ENCODE peak calls at places on chromosomes 11 and 22, in nine cellular contexts. One of them, this sample, is unnamed.

GRCh38 chr11:76814414-76814813 is 31.3 kb downstream of the TSKU start:
- DNase-seq in mucosa of descending colon: no peak
- DNase-seq in kidney epithelial cell: no peak
- DNase-seq in neural progenitor cell: no peak
- DNase-seq in fibroblast of mammary gland: no peak
- DNase-seq in endothelial cell of umbilical vein: no peak
- DNase-seq in ascending aorta: no peak
- DNase-seq in left ventricle myocardium inferior: no peak
- DNase-seq in hepatocyte: no peak
- DNase-seq in this sample: no peak

GRCh38 chr11:94028436-94028835 is 7.3 kb downstream of the HEPHL1 start:
- DNase-seq in endothelial cell of umbilical vein: no peak
- DNase-seq in kidney epithelial cell: peak
- DNase-seq in left ventricle myocardium inferior: no peak
- DNase-seq in mucosa of descending colon: no peak
- DNase-seq in ascending aorta: no peak
- DNase-seq in hepatocyte: peak
- DNase-seq in fibroblast of mammary gland: peak
- DNase-seq in neural progenitor cell: no peak
- DNase-seq in this sample: peak

GRCh38 chr11:66151273-66151672 is 81.2 kb downstream of the PACS1 start:
- DNase-seq in endothelial cell of umbilical vein: no peak
- DNase-seq in fibroblast of mammary gland: no peak
- DNase-seq in neural progenitor cell: no peak
- DNase-seq in ascending aorta: no peak
- DNase-seq in hepatocyte: no peak
- DNase-seq in mucosa of descending colon: no peak
- DNase-seq in left ventricle myocardium inferior: no peak
- DNase-seq in kidney epithelial cell: no peak
- DNase-seq in this sample: no peak

GRCh38 chr11:36451681-36452080 is 58.4 kb downstream of the TRAF6 start:
- DNase-seq in hepatocyte: no peak
- DNase-seq in mucosa of descending colon: no peak
- DNase-seq in neural progenitor cell: no peak
- DNase-seq in kidney epithelial cell: no peak
- DNase-seq in endothelial cell of umbilical vein: no peak
- DNase-seq in left ventricle myocardium inferior: no peak
- DNase-seq in fibroblast of mammary gland: no peak
- DNase-seq in ascending aorta: no peak
- DNase-seq in this sample: no peak

GRCh38 chr22:49536571-49537131 is 291.0 kb downstream of the BRD1 start:
- DNase-seq in kidney epithelial cell: no peak
- DNase-seq in left ventricle myocardium inferior: no peak
- DNase-seq in endothelial cell of umbilical vein: no peak
- DNase-seq in ascending aorta: peak
- DNase-seq in neural progenitor cell: peak
- DNase-seq in mucosa of descending colon: no peak
- DNase-seq in fibroblast of mammary gland: no peak
- DNase-seq in hepatocyte: no peak
- DNase-seq in this sample: no peak

GRCh38 chr11:118618115-118618990 is 10.9 kb downstream of the PHLDB1 start:
- DNase-seq in endothelial cell of umbilical vein: peak
- DNase-seq in fibroblast of mammary gland: peak
- DNase-seq in neural progenitor cell: peak
- DNase-seq in left ventricle myocardium inferior: peak
- DNase-seq in mucosa of descending colon: peak
- DNase-seq in hepatocyte: no peak
- DNase-seq in kidney epithelial cell: no peak
- DNase-seq in ascending aorta: peak
- DNase-seq in this sample: no peak

GRCh38 chr22:26245001-26245400 is 75.7 kb downstream of the SEZ6L start:
- DNase-seq in kidney epithelial cell: no peak
- DNase-seq in hepatocyte: no peak
- DNase-seq in endothelial cell of umbilical vein: no peak
- DNase-seq in mucosa of descending colon: no peak
- DNase-seq in fibroblast of mammary gland: no peak
- DNase-seq in left ventricle myocardium inferior: no peak
- DNase-seq in ascending aorta: no peak
- DNase-seq in neural progenitor cell: peak
- DNase-seq in this sample: no peak

GRCh38 chr22:49866646-49867045 is 13.0 kb downstream of the ZBED4 start:
- DNase-seq in hepatocyte: no peak
- DNase-seq in neural progenitor cell: no peak
- DNase-seq in endothelial cell of umbilical vein: no peak
- DNase-seq in fibroblast of mammary gland: no peak
- DNase-seq in kidney epithelial cell: no peak
- DNase-seq in mucosa of descending colon: no peak
- DNase-seq in left ventricle myocardium inferior: no peak
- DNase-seq in ascending aorta: no peak
- DNase-seq in this sample: no peak

GRCh38 chr11:72209101-72209500 is 7.5 kb upstream of the FOLR2 start:
- DNase-seq in fibroblast of mammary gland: no peak
- DNase-seq in kidney epithelial cell: no peak
- DNase-seq in mucosa of descending colon: no peak
- DNase-seq in neural progenitor cell: no peak
- DNase-seq in ascending aorta: no peak
- DNase-seq in endothelial cell of umbilical vein: no peak
- DNase-seq in hepatocyte: no peak
- DNase-seq in left ventricle myocardium inferior: no peak
- DNase-seq in this sample: no peak

GRCh38 chr11:130313383-130314183 is 1.1 kb downstream of the ZBTB44 start:
- DNase-seq in hepatocyte: no peak
- DNase-seq in kidney epithelial cell: no peak
- DNase-seq in fibroblast of mammary gland: peak
- DNase-seq in mucosa of descending colon: no peak
- DNase-seq in ascending aorta: no peak
- DNase-seq in left ventricle myocardium inferior: no peak
- DNase-seq in neural progenitor cell: no peak
- DNase-seq in endothelial cell of umbilical vein: peak
- DNase-seq in this sample: no peak

GRCh38 chr11:58574851-58575250 is 805 bp downstream of the LPXN start:
- DNase-seq in hepatocyte: no peak
- DNase-seq in mucosa of descending colon: no peak
- DNase-seq in neural progenitor cell: no peak
- DNase-seq in left ventricle myocardium inferior: no peak
- DNase-seq in endothelial cell of umbilical vein: peak
- DNase-seq in ascending aorta: no peak
- DNase-seq in fibroblast of mammary gland: peak
- DNase-seq in kidney epithelial cell: no peak
- DNase-seq in this sample: peak

GRCh38 chr11:108975641-108976071 is 310.8 kb downstream of the DDX10 start:
- DNase-seq in ascending aorta: no peak
- DNase-seq in left ventricle myocardium inferior: peak
- DNase-seq in neural progenitor cell: no peak
- DNase-seq in fibroblast of mammary gland: no peak
- DNase-seq in mucosa of descending colon: no peak
- DNase-seq in hepatocyte: no peak
- DNase-seq in kidney epithelial cell: no peak
- DNase-seq in endothelial cell of umbilical vein: no peak
- DNase-seq in this sample: no peak

GRCh38 chr11:132886335-132886734 is 646.0 kb downstream of the OPCML start:
- DNase-seq in left ventricle myocardium inferior: no peak
- DNase-seq in mucosa of descending colon: no peak
- DNase-seq in fibroblast of mammary gland: no peak
- DNase-seq in ascending aorta: no peak
- DNase-seq in hepatocyte: no peak
- DNase-seq in endothelial cell of umbilical vein: no peak
- DNase-seq in kidney epithelial cell: no peak
- DNase-seq in neural progenitor cell: no peak
- DNase-seq in this sample: no peak

GRCh38 chr11:116958246-116958645 is 120.8 kb upstream of the APOA1 start:
- DNase-seq in left ventricle myocardium inferior: no peak
- DNase-seq in endothelial cell of umbilical vein: no peak
- DNase-seq in neural progenitor cell: peak
- DNase-seq in hepatocyte: no peak
- DNase-seq in ascending aorta: no peak
- DNase-seq in fibroblast of mammary gland: no peak
- DNase-seq in mucosa of descending colon: no peak
- DNase-seq in kidney epithelial cell: no peak
- DNase-seq in this sample: no peak

GRCh38 chr22:27972732-27973698 is 54.0 kb upstream of the PITPNB start:
- DNase-seq in neural progenitor cell: peak
- DNase-seq in ascending aorta: no peak
- DNase-seq in kidney epithelial cell: no peak
- DNase-seq in left ventricle myocardium inferior: no peak
- DNase-seq in fibroblast of mammary gland: no peak
- DNase-seq in endothelial cell of umbilical vein: peak
- DNase-seq in mucosa of descending colon: no peak
- DNase-seq in hepatocyte: no peak
- DNase-seq in this sample: no peak

GRCh38 chr11:12409621-12410005 is 32.2 kb downstream of the PARVA start:
- DNase-seq in left ventricle myocardium inferior: no peak
- DNase-seq in endothelial cell of umbilical vein: no peak
- DNase-seq in fibroblast of mammary gland: peak
- DNase-seq in mucosa of descending colon: no peak
- DNase-seq in kidney epithelial cell: no peak
- DNase-seq in hepatocyte: no peak
- DNase-seq in ascending aorta: no peak
- DNase-seq in neural progenitor cell: no peak
- DNase-seq in this sample: no peak

GRCh38 chr11:12411806-12412727 is 34.7 kb downstream of the PARVA start:
- DNase-seq in hepatocyte: peak
- DNase-seq in fibroblast of mammary gland: peak
- DNase-seq in ascending aorta: peak
- DNase-seq in mucosa of descending colon: peak
- DNase-seq in kidney epithelial cell: peak
- DNase-seq in endothelial cell of umbilical vein: peak
- DNase-seq in neural progenitor cell: peak
- DNase-seq in left ventricle myocardium inferior: peak
- DNase-seq in this sample: peak

GRCh38 chr11:12411395-12411794 is 34.0 kb downstream of the PARVA start:
- DNase-seq in left ventricle myocardium inferior: no peak
- DNase-seq in endothelial cell of umbilical vein: no peak
- DNase-seq in kidney epithelial cell: no peak
- DNase-seq in ascending aorta: no peak
- DNase-seq in hepatocyte: no peak
- DNase-seq in mucosa of descending colon: no peak
- DNase-seq in fibroblast of mammary gland: no peak
- DNase-seq in neural progenitor cell: no peak
- DNase-seq in this sample: no peak

GRCh38 chr11:12408156-12408770 is 30.9 kb downstream of the PARVA start:
- DNase-seq in mucosa of descending colon: no peak
- DNase-seq in fibroblast of mammary gland: no peak
- DNase-seq in kidney epithelial cell: no peak
- DNase-seq in neural progenitor cell: no peak
- DNase-seq in ascending aorta: no peak
- DNase-seq in hepatocyte: no peak
- DNase-seq in left ventricle myocardium inferior: no peak
- DNase-seq in endothelial cell of umbilical vein: no peak
- DNase-seq in this sample: no peak

GRCh38 chr11:12410006-12410728 is 32.8 kb downstream of the PARVA start:
- DNase-seq in ascending aorta: no peak
- DNase-seq in endothelial cell of umbilical vein: peak
- DNase-seq in fibroblast of mammary gland: peak
- DNase-seq in left ventricle myocardium inferior: no peak
- DNase-seq in kidney epithelial cell: no peak
- DNase-seq in mucosa of descending colon: no peak
- DNase-seq in neural progenitor cell: peak
- DNase-seq in hepatocyte: no peak
- DNase-seq in this sample: no peak
- TF ChIP-seq CTCF in ascending aorta: peak
- TF ChIP-seq CTCF in endothelial cell of umbilical vein: no peak
- TF ChIP-seq CTCF in fibroblast of mammary gland: peak
- TF ChIP-seq CTCF in left ventricle myocardium inferior: peak
- TF ChIP-seq CTCF in kidney epithelial cell: peak
- TF ChIP-seq CTCF in mucosa of descending colon: no peak
- TF ChIP-seq CTCF in neural progenitor cell: peak
- TF ChIP-seq CTCF in hepatocyte: peak
- TF ChIP-seq CTCF in this sample: peak

DNA sequence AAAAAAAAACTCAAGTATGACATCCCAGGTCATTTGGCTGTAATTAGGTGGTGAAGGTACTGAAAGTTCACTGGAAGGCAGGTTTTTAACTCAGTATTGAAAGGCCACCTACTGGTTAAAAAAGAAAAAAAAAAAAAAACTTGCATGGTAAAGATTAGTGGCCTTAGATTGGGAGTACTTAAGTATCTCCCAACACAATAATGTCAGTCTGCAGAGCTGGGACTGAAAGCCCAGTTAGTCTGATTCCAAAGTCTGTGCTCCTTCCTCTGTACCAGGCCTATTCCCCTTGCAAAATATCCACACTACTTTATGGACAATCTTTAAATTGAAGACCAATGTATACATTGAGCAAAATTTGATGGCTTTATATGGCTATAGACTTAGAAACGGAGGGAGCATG is 85.5 kb downstream of the NOX4 start:
- DNase-seq in neural progenitor cell: peak
- DNase-seq in fibroblast of mammary gland: peak
- DNase-seq in endothelial cell of umbilical vein: peak
- DNase-seq in ascending aorta: no peak
- DNase-seq in kidney epithelial cell: no peak
- DNase-seq in left ventricle myocardium inferior: no peak
- DNase-seq in hepatocyte: no peak
- DNase-seq in mucosa of descending colon: no peak
- DNase-seq in this sample: no peak
- TF ChIP-seq CTCF in neural progenitor cell: peak
- TF ChIP-seq CTCF in fibroblast of mammary gland: peak
- TF ChIP-seq CTCF in endothelial cell of umbilical vein: no peak
- TF ChIP-seq CTCF in ascending aorta: no peak
- TF ChIP-seq CTCF in kidney epithelial cell: peak
- TF ChIP-seq CTCF in left ventricle myocardium inferior: peak
- TF ChIP-seq CTCF in hepatocyte: peak
- TF ChIP-seq CTCF in mucosa of descending colon: no peak
- TF ChIP-seq CTCF in this sample: peak

GRCh38 chr22:42408276-42408675 is 23.9 kb downstream of the NFAM1 start:
- DNase-seq in hepatocyte: no peak
- DNase-seq in endothelial cell of umbilical vein: no peak
- DNase-seq in ascending aorta: no peak
- DNase-seq in mucosa of descending colon: no peak
- DNase-seq in kidney epithelial cell: no peak
- DNase-seq in neural progenitor cell: no peak
- DNase-seq in fibroblast of mammary gland: no peak
- DNase-seq in left ventricle myocardium inferior: no peak
- DNase-seq in this sample: no peak
- TF ChIP-seq CTCF in hepatocyte: no peak
- TF ChIP-seq CTCF in endothelial cell of umbilical vein: no peak
- TF ChIP-seq CTCF in ascending aorta: no peak
- TF ChIP-seq CTCF in mucosa of descending colon: no peak
- TF ChIP-seq CTCF in kidney epithelial cell: no peak
- TF ChIP-seq CTCF in neural progenitor cell: no peak
- TF ChIP-seq CTCF in fibroblast of mammary gland: no peak
- TF ChIP-seq CTCF in left ventricle myocardium inferior: no peak
- TF ChIP-seq CTCF in this sample: no peak

DNA sequence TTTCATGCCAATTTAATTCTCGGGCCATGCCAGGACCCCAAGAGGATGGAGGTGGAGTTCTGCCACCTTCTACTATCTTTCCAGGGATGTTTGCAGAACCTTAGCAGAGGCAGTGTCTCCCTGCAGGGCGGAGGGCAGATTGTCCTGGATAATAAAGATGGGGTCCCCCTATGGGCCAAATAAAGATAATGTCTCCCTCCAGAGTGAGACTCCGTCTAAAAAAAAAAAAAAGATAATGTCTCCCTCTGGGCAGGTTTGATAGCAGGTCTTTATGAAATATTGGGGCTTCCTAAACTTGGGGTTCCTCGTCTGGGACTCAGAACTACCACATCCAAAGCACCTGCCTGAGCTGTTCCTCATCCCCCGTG is 27.2 kb upstream of the SYT8 start:
- DNase-seq in hepatocyte: no peak
- DNase-seq in left ventricle myocardium inferior: no peak
- DNase-seq in ascending aorta: no peak
- DNase-seq in neural progenitor cell: no peak
- DNase-seq in fibroblast of mammary gland: no peak
- DNase-seq in mucosa of descending colon: no peak
- DNase-seq in kidney epithelial cell: no peak
- DNase-seq in endothelial cell of umbilical vein: no peak
- DNase-seq in this sample: no peak
- TF ChIP-seq CTCF in hepatocyte: no peak
- TF ChIP-seq CTCF in left ventricle myocardium inferior: no peak
- TF ChIP-seq CTCF in ascending aorta: no peak
- TF ChIP-seq CTCF in neural progenitor cell: peak
- TF ChIP-seq CTCF in fibroblast of mammary gland: peak
- TF ChIP-seq CTCF in mucosa of descending colon: no peak
- TF ChIP-seq CTCF in kidney epithelial cell: no peak
- TF ChIP-seq CTCF in endothelial cell of umbilical vein: no peak
- TF ChIP-seq CTCF in this sample: peak